ENCODE peak calls at places on chromosomes 1 and 21, in five cellular contexts. One of them, this sample, is unnamed.

GRCh38 chr21:30058928-30059327 is 107.7 kb downstream of the CLDN17 start:
- DNase-seq in HepG2: no peak
- DNase-seq in A549: no peak
- DNase-seq in H1: no peak
- DNase-seq in K562: no peak
- DNase-seq in this sample: no peak

GRCh38 chr1:98668733-98669132 is 7.2 kb downstream of the SNX7 start:
- DNase-seq in A549: no peak
- DNase-seq in K562: no peak
- DNase-seq in HepG2: no peak
- DNase-seq in H1: no peak
- DNase-seq in this sample: no peak

GRCh38 chr1:162094271-162094670 is 24.8 kb downstream of the NOS1AP start:
- DNase-seq in H1: no peak
- DNase-seq in A549: no peak
- DNase-seq in HepG2: no peak
- DNase-seq in K562: no peak
- DNase-seq in this sample: peak

GRCh38 chr1:27253611-27254010 is 19.2 kb downstream of the WDTC1 start:
- DNase-seq in HepG2: no peak
- DNase-seq in A549: no peak
- DNase-seq in H1: no peak
- DNase-seq in K562: no peak
- DNase-seq in this sample: no peak

GRCh38 chr1:20399606-20400180 is 86.3 kb downstream of the CAMK2N1 start:
- DNase-seq in A549: no peak
- DNase-seq in K562: no peak
- DNase-seq in HepG2: no peak
- DNase-seq in H1: no peak
- DNase-seq in this sample: no peak

GRCh38 chr1:219567341-219567947 is 45.5 kb downstream of the ZC3H11B start:
- DNase-seq in HepG2: peak
- DNase-seq in A549: peak
- DNase-seq in H1: no peak
- DNase-seq in K562: no peak
- DNase-seq in this sample: peak

GRCh38 chr1:209808059-209808494 is 2.1 kb upstream of the IRF6 start:
- DNase-seq in K562: peak
- DNase-seq in H1: no peak
- DNase-seq in A549: peak
- DNase-seq in HepG2: peak
- DNase-seq in this sample: peak

GRCh38 chr21:37582613-37583012 is 216.0 kb downstream of the DYRK1A start:
- DNase-seq in A549: peak
- DNase-seq in HepG2: peak
- DNase-seq in K562: peak
- DNase-seq in H1: no peak
- DNase-seq in this sample: peak

GRCh38 chr1:27513521-27513920 is 23.6 kb upstream of the WASF2 start:
- DNase-seq in HepG2: no peak
- DNase-seq in K562: no peak
- DNase-seq in H1: no peak
- DNase-seq in A549: no peak
- DNase-seq in this sample: no peak

GRCh38 chr1:234310460-234310817 is 62.8 kb upstream of the COA6 start:
- DNase-seq in H1: no peak
- DNase-seq in HepG2: no peak
- DNase-seq in A549: no peak
- DNase-seq in K562: no peak
- DNase-seq in this sample: no peak

GRCh38 chr1:214282696-214283225 is 1.8 kb downstream of the SMYD2 start:
- DNase-seq in K562: no peak
- DNase-seq in HepG2: no peak
- DNase-seq in H1: no peak
- DNase-seq in A549: no peak
- DNase-seq in this sample: no peak

GRCh38 chr1:153490272-153491051 is 30.0 kb upstream of the S100A7 start:
- DNase-seq in HepG2: no peak
- DNase-seq in H1: no peak
- DNase-seq in K562: no peak
- DNase-seq in A549: peak
- DNase-seq in this sample: peak

GRCh38 chr1:31442648-31442994 is 29.6 kb downstream of the SERINC2 start:
- DNase-seq in K562: no peak
- DNase-seq in H1: no peak
- DNase-seq in A549: no peak
- DNase-seq in HepG2: no peak
- DNase-seq in this sample: no peak

GRCh38 chr1:11598461-11598860 is 55.8 kb downstream of the FBXO2 start:
- DNase-seq in HepG2: no peak
- DNase-seq in K562: no peak
- DNase-seq in A549: no peak
- DNase-seq in H1: no peak
- DNase-seq in this sample: peak

GRCh38 chr1:227781314-227781930 is 34.1 kb upstream of the PRSS38 start:
- DNase-seq in H1: peak
- DNase-seq in A549: no peak
- DNase-seq in K562: no peak
- DNase-seq in HepG2: no peak
- DNase-seq in this sample: no peak

GRCh38 chr21:17003763-17004373 is 509.0 kb upstream of the CXADR start:
- DNase-seq in K562: no peak
- DNase-seq in H1: no peak
- DNase-seq in A549: no peak
- DNase-seq in HepG2: no peak
- DNase-seq in this sample: peak

GRCh38 chr1:50275564-50275963 is 147.7 kb downstream of the DMRTA2 start:
- DNase-seq in K562: no peak
- DNase-seq in A549: no peak
- DNase-seq in H1: peak
- DNase-seq in HepG2: no peak
- DNase-seq in this sample: no peak
- TF ChIP-seq MAFK in K562: no peak
- TF ChIP-seq MAFK in A549: no peak
- TF ChIP-seq MAFK in H1: no peak
- TF ChIP-seq MAFK in HepG2: no peak
- TF ChIP-seq MAFK in this sample: no peak

GRCh38 chr1:204074274-204075115 is 1.6 kb downstream of the SOX13 start:
- DNase-seq in K562: no peak
- DNase-seq in A549: peak
- DNase-seq in H1: peak
- DNase-seq in HepG2: peak
- DNase-seq in this sample: peak
- TF ChIP-seq MAFK in K562: no peak
- TF ChIP-seq MAFK in A549: no peak
- TF ChIP-seq MAFK in H1: no peak
- TF ChIP-seq MAFK in HepG2: no peak
- TF ChIP-seq MAFK in this sample: no peak

GRCh38 chr1:181094813-181095212 is 6.3 kb downstream of the IER5 start:
- DNase-seq in A549: no peak
- DNase-seq in HepG2: no peak
- DNase-seq in K562: no peak
- DNase-seq in H1: no peak
- DNase-seq in this sample: peak
- TF ChIP-seq MAFK in A549: no peak
- TF ChIP-seq MAFK in HepG2: no peak
- TF ChIP-seq MAFK in K562: no peak
- TF ChIP-seq MAFK in H1: no peak
- TF ChIP-seq MAFK in this sample: no peak

GRCh38 chr1:34163792-34164509 is 1.1 kb downstream of the CSMD2 start:
- DNase-seq in H1: peak
- DNase-seq in K562: no peak
- DNase-seq in HepG2: no peak
- DNase-seq in A549: no peak
- DNase-seq in this sample: no peak

GRCh38 chr1:34165422-34165921 is 442 bp upstream of the CSMD2 start:
- DNase-seq in HepG2: no peak
- DNase-seq in K562: no peak
- DNase-seq in A549: no peak
- DNase-seq in H1: peak
- DNase-seq in this sample: no peak

GRCh38 chr1:34167091-34167788 is 2.2 kb upstream of the CSMD2 start:
- DNase-seq in H1: no peak
- DNase-seq in A549: no peak
- DNase-seq in HepG2: no peak
- DNase-seq in K562: no peak
- DNase-seq in this sample: no peak

GRCh38 chr1:34164510-34165381 is at the start of gene CSMD2:
- DNase-seq in H1: peak
- DNase-seq in K562: no peak
- DNase-seq in A549: peak
- DNase-seq in HepG2: no peak
- DNase-seq in this sample: peak

GRCh38 chr1:34166191-34167090 is 1.4 kb upstream of the CSMD2 start:
- DNase-seq in A549: no peak
- DNase-seq in H1: peak
- DNase-seq in HepG2: no peak
- DNase-seq in K562: no peak
- DNase-seq in this sample: no peak
- TF ChIP-seq MAFK in A549: no peak
- TF ChIP-seq MAFK in H1: no peak
- TF ChIP-seq MAFK in HepG2: no peak
- TF ChIP-seq MAFK in K562: no peak
- TF ChIP-seq MAFK in this sample: no peak

GRCh38 chr1:54583868-54584267 is 35.8 kb downstream of the ACOT11 start:
- DNase-seq in HepG2: no peak
- DNase-seq in H1: no peak
- DNase-seq in K562: no peak
- DNase-seq in A549: no peak
- DNase-seq in this sample: no peak

GRCh38 chr1:54583307-54583686 is 35.3 kb downstream of the ACOT11 start:
- DNase-seq in H1: no peak
- DNase-seq in A549: no peak
- DNase-seq in HepG2: no peak
- DNase-seq in K562: no peak
- DNase-seq in this sample: no peak

GRCh38 chr1:54582566-54583306 is 34.7 kb downstream of the ACOT11 start:
- DNase-seq in A549: no peak
- DNase-seq in HepG2: no peak
- DNase-seq in H1: peak
- DNase-seq in K562: no peak
- DNase-seq in this sample: no peak

GRCh38 chr1:54580856-54581550 is 33.0 kb downstream of the ACOT11 start:
- DNase-seq in A549: no peak
- DNase-seq in K562: no peak
- DNase-seq in HepG2: no peak
- DNase-seq in H1: no peak
- DNase-seq in this sample: no peak

DNA sequence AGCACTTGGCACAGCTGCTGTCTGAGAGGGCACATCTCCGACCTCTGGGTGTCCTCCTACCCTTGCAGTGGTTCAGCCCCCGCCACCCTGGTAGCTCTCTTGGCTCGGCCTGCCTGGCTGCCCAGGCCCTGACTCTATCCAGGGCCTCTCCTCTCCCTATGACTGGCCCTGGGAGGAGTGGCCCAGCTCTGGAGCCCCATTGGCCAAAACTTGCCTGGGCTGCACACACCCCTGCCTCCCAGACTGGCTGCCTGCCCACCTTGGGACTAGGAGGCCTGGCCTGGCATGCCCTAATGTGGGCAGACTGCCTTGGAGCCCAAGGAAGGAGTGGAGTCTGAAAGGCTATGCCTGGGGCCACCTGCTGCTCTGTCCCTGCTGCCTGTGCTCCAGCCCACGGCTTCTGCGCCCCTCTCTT is 33.6 kb downstream of the ACOT11 start:
- DNase-seq in H1: no peak
- DNase-seq in K562: no peak
- DNase-seq in HepG2: peak
- DNase-seq in A549: peak
- DNase-seq in this sample: peak
- TF ChIP-seq MAFK in H1: no peak
- TF ChIP-seq MAFK in K562: no peak
- TF ChIP-seq MAFK in HepG2: no peak
- TF ChIP-seq MAFK in A549: no peak
- TF ChIP-seq MAFK in this sample: no peak

GRCh38 chr1:198934901-198935301 is 296.1 kb downstream of the PTPRC start:
- DNase-seq in A549: peak
- DNase-seq in K562: no peak
- DNase-seq in H1: no peak
- DNase-seq in HepG2: no peak
- DNase-seq in this sample: peak
- TF ChIP-seq MAFK in A549: peak
- TF ChIP-seq MAFK in K562: no peak
- TF ChIP-seq MAFK in H1: no peak
- TF ChIP-seq MAFK in HepG2: no peak
- TF ChIP-seq MAFK in this sample: no peak

DNA sequence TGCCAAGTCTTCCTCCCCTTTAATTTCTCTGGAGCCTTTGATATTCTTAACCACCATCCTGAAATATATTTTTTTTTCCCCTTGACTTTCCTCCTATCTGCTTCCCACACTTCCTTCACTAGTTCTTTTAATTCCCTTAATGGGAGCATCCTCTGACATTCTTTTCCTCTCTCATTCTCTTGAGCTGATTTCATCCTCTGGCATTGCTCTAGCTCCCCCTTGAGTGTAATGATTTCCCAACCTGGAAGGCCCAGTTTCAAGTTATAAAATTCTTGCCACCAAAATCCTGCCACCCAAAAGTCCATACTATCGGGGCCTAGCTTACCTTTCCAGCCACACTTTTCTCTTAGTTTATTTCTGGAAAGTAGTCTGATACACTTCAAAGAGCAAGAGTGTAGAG is 39.5 kb upstream of the UBE2U start:
- DNase-seq in HepG2: no peak
- DNase-seq in K562: no peak
- DNase-seq in A549: peak
- DNase-seq in H1: no peak
- DNase-seq in this sample: peak
- TF ChIP-seq MAFK in HepG2: no peak
- TF ChIP-seq MAFK in K562: no peak
- TF ChIP-seq MAFK in A549: no peak
- TF ChIP-seq MAFK in H1: no peak
- TF ChIP-seq MAFK in this sample: no peak